ENCODE peak calls at places on chromosome 4, in ten cellular contexts. Y is lower leg skin; B is LHCN-M2; R is SJSA1; M is CD4-positive, CD25-positive, alpha-beta regulatory T cell; E is CD8-positive, alpha-beta T cell; X is RPMI8226; I is NCI-H1694 treated with DMSO at 0.1 percent for 48 hours; Q is GDM1; T is HEK293T. V is an unnamed sample.

GRCh38 chr4:38759077-38759789 is 23.6 kb downstream of the TLR10 start:
- DNase-seq in E (peak), B (peak), I (no peak), Y (peak), R (peak), X (peak), T (peak), Q (peak), M (peak), V (peak)

GRCh38 chr4:76354517-76355473 is 48.3 kb downstream of the STBD1 start:
- DNase-seq in E (no peak), X (no peak), T (no peak), B (no peak), R (no peak), I (no peak), Y (no peak), Q (peak), M (peak), V (no peak)

GRCh38 chr4:1393866-1394265 is 12.4 kb downstream of the NKX1-1 start:
- DNase-seq in Y (no peak), R (no peak), E (no peak), Q (no peak), I (no peak), B (no peak), X (no peak), M (no peak), T (no peak), V (no peak)

GRCh38 chr4:20684852-20685763 is 15.2 kb upstream of the PACRGL start:
- DNase-seq in Q (no peak), X (peak), B (peak), E (no peak), M (peak), Y (no peak), I (peak), T (peak), R (no peak), V (no peak)

GRCh38 chr4:182913036-182913435 is 4.2 kb downstream of the DCTD start:
- DNase-seq in I (no peak), B (no peak), R (no peak), T (no peak), Y (no peak), X (no peak), M (no peak), E (no peak), Q (no peak), V (no peak)

GRCh38 chr4:6474053-6474568 is 1.7 kb upstream of the PPP2R2C start:
- DNase-seq in T (peak), E (no peak), B (no peak), X (peak), Y (peak), Q (no peak), R (no peak), M (no peak), I (no peak), V (no peak)

GRCh38 chr4:39232100-39232499 is 49.8 kb downstream of the WDR19 start:
- DNase-seq in I (no peak), Y (no peak), B (no peak), X (no peak), T (no peak), Q (no peak), R (no peak), M (no peak), E (no peak), V (no peak)

GRCh38 chr4:129498626-129499025 is 402.7 kb downstream of the C4orf33 start:
- DNase-seq in Y (no peak), X (no peak), I (no peak), T (no peak), B (no peak), E (no peak), M (no peak), R (no peak), Q (no peak), V (no peak)

GRCh38 chr4:61204353-61204752 is 4.2 kb downstream of the ADGRL3 start:
- DNase-seq in B (no peak), R (no peak), Y (no peak), E (no peak), T (peak), Q (no peak), X (no peak), I (no peak), M (no peak), V (peak)

GRCh38 chr4:104015680-104016079 is 295.9 kb upstream of the TACR3 start:
- DNase-seq in M (no peak), I (peak), B (no peak), E (no peak), R (no peak), T (peak), Q (no peak), Y (no peak), X (no peak), V (peak)

GRCh38 chr4:69196209-69196965 is 18.2 kb downstream of the UGT2B11 start:
- DNase-seq in Y (no peak), T (no peak), E (no peak), M (no peak), R (no peak), X (no peak), Q (no peak), B (peak), I (no peak), V (no peak)

GRCh38 chr4:94548571-94548970 is 96.8 kb downstream of the PDLIM5 start:
- DNase-seq in Y (no peak), I (no peak), B (peak), Q (no peak), T (no peak), M (peak), X (no peak), R (peak), E (no peak), V (peak)

GRCh38 chr4:11904117-11904535 is 475.4 kb upstream of the HS3ST1 start:
- DNase-seq in R (no peak), X (no peak), M (no peak), E (no peak), Y (no peak), I (no peak), T (no peak), B (no peak), Q (no peak), V (no peak)

GRCh38 chr4:149781150-149781549 is 34.5 kb downstream of the IQCM start:
- DNase-seq in E (no peak), T (no peak), Q (no peak), M (no peak), B (peak), I (no peak), X (no peak), R (peak), Y (no peak), V (peak)

GRCh38 chr4:27278615-27279014 is 418.0 kb downstream of the STIM2 start:
- DNase-seq in R (no peak), Y (no peak), I (no peak), B (peak), T (peak), E (no peak), Q (no peak), M (no peak), X (peak), V (no peak)

GRCh38 chr4:132387060-132387459 is 762.0 kb upstream of the PCDH10 start:
- DNase-seq in I (no peak), Y (no peak), Q (no peak), T (no peak), B (no peak), R (no peak), E (no peak), M (no peak), X (no peak), V (no peak)

GRCh38 chr4:17400696-17401095 is 111.2 kb downstream of the QDPR start:
- DNase-seq in X (no peak), T (no peak), B (no peak), M (no peak), I (no peak), E (no peak), Q (no peak), R (no peak), Y (no peak), V (no peak)

GRCh38 chr4:74531952-74532794 is 87.2 kb downstream of the AREG start:
- DNase-seq in I (no peak), R (peak), E (no peak), T (peak), M (peak), X (peak), Y (no peak), B (peak), Q (peak), V (peak)

GRCh38 chr4:149521611-149522010 is 294.0 kb downstream of the IQCM start:
- DNase-seq in B (no peak), I (no peak), M (no peak), Y (no peak), E (no peak), T (no peak), X (no peak), R (no peak), Q (no peak), V (peak)

GRCh38 chr4:113947484-113947883 is 32.0 kb downstream of the ARSJ start:
- DNase-seq in Y (no peak), B (no peak), X (no peak), T (no peak), M (no peak), Q (no peak), E (no peak), R (no peak), I (no peak), V (no peak)

GRCh38 chr4:88216395-88216794 is 58.0 kb upstream of the ABCG2 start:
- DNase-seq in I (no peak), T (no peak), B (no peak), Q (no peak), X (no peak), R (no peak), M (no peak), Y (no peak), E (no peak), V (no peak)

GRCh38 chr4:4327652-4328121 is 37.6 kb downstream of the ZBTB49 start:
- DNase-seq in B (no peak), I (no peak), M (no peak), T (peak), E (no peak), Y (no peak), X (no peak), Q (no peak), R (no peak), V (no peak)

GRCh38 chr4:122700178-122700725 is 32.3 kb upstream of the BBS12 start:
- DNase-seq in X (no peak), T (no peak), I (no peak), B (peak), Y (no peak), E (no peak), Q (no peak), R (no peak), M (no peak), V (no peak)

GRCh38 chr4:22477136-22477793 is 38.6 kb downstream of the ADGRA3 start:
- DNase-seq in R (no peak), Y (no peak), T (no peak), Q (no peak), M (no peak), X (no peak), I (no peak), B (no peak), E (no peak), V (no peak)

GRCh38 chr4:107825072-107825789 is 499 bp downstream of the SGMS2 start:
- DNase-seq in I (no peak), Q (no peak), B (peak), T (peak), E (no peak), Y (no peak), X (no peak), R (peak), M (no peak), V (peak)

GRCh38 chr4:86961605-86962295 is 26.9 kb downstream of the AFF1 start:
- DNase-seq in T (peak), Y (no peak), R (no peak), B (peak), Q (peak), M (peak), I (no peak), X (peak), E (no peak), V (peak)

GRCh38 chr4:22129454-22130075 is 181.0 kb upstream of the KCNIP4 start:
- DNase-seq in Q (no peak), E (no peak), Y (no peak), R (no peak), X (peak), I (peak), T (peak), B (peak), M (peak), V (peak)

GRCh38 chr4:67770422-67770821 is 16.2 kb upstream of the GNRHR start:
- DNase-seq in X (no peak), Y (no peak), R (no peak), M (no peak), Q (no peak), I (no peak), E (no peak), B (no peak), T (no peak), V (no peak)

GRCh38 chr4:7189475-7190277 is 2.7 kb upstream of the SORCS2 start:
- DNase-seq in T (no peak), X (peak), R (no peak), E (no peak), M (no peak), Y (no peak), I (no peak), Q (no peak), B (no peak), V (peak)

GRCh38 chr4:73836373-73837269 is at the start of gene CXCL6:
- DNase-seq in E (no peak), Y (no peak), T (no peak), M (no peak), Q (no peak), R (no peak), X (peak), I (no peak), B (no peak), V (peak)

GRCh38 chr4:84971319-84971932 is 4.9 kb upstream of the WDFY3 start:
- DNase-seq in Y (no peak), X (peak), R (no peak), B (peak), Q (no peak), E (no peak), M (no peak), I (peak), T (peak), V (peak)

GRCh38 chr4:17511041-17511949 is 595 bp downstream of the QDPR start:
- DNase-seq in Q (peak), I (no peak), R (peak), X (peak), M (peak), T (peak), Y (peak), E (peak), B (peak), V (peak)

GRCh38 chr4:4857001-4857808 is 2.3 kb upstream of the MSX1 start:
- DNase-seq in I (no peak), Q (no peak), E (no peak), Y (no peak), T (no peak), B (no peak), X (no peak), M (no peak), R (no peak), V (no peak)

GRCh38 chr4:96326846-96327245 is 487.0 kb downstream of the PDHA2 start:
- DNase-seq in Y (no peak), I (no peak), E (no peak), T (no peak), Q (no peak), M (no peak), B (no peak), X (no peak), R (no peak), V (no peak)

GRCh38 chr4:55036405-55036804 is 89.0 kb downstream of the KDR start:
- DNase-seq in Q (no peak), X (no peak), B (no peak), R (no peak), M (no peak), T (no peak), I (no peak), E (no peak), Y (no peak), V (peak)